ENCODE peak calls at places on chromosomes 16 and 17, in seven cellular contexts. D is A549, J is BE2C, S is cardiac fibroblast, L is lower lobe of right lung, H is fibroblast of lung, F is GM12864. W is an unnamed sample.

GRCh38 chr16:71727545-71728324 is 3.2 kb upstream of the PHLPP2 start:
- DNase-seq in F (peak), L (no peak), J (no peak), D (no peak), H (no peak), S (no peak), W (no peak)

GRCh38 chr17:68431661-68432071 is 25.6 kb downstream of the WIPI1 start:
- DNase-seq in J (peak), L (no peak), H (peak), D (peak), S (peak), F (no peak), W (no peak)

GRCh38 chr16:73216932-73217331 is 169.0 kb upstream of the ZFHX3 start:
- DNase-seq in L (no peak), J (no peak), D (no peak), F (no peak), S (peak), H (no peak), W (no peak)

GRCh38 chr16:3214904-3215600 is 19.9 kb downstream of the ZNF200 start:
- DNase-seq in S (no peak), H (no peak), D (no peak), L (no peak), J (no peak), F (no peak), W (no peak)

GRCh38 chr17:2023692-2024571 is 1.2 kb downstream of the RTN4RL1 start:
- DNase-seq in F (no peak), D (peak), L (peak), H (peak), J (no peak), S (peak), W (no peak)

GRCh38 chr17:48641541-48642058 is 15.4 kb upstream of the HOXB9 start:
- DNase-seq in L (no peak), H (no peak), S (no peak), F (no peak), J (no peak), D (no peak), W (no peak)

GRCh38 chr17:64183815-64184397 is 54.0 kb upstream of the ERN1 start:
- DNase-seq in H (peak), D (no peak), F (no peak), L (no peak), J (no peak), S (peak), W (no peak)

GRCh38 chr16:66358231-66358630 is 8.3 kb upstream of the CDH5 start:
- DNase-seq in L (no peak), F (no peak), D (no peak), J (no peak), S (no peak), H (no peak), W (no peak)

GRCh38 chr17:58414596-58414997 is 2.7 kb downstream of the RNF43 start:
- DNase-seq in F (no peak), H (no peak), L (no peak), D (no peak), S (no peak), J (no peak), W (no peak)

GRCh38 chr16:57810197-57811024 is 8.1 kb upstream of the KIFC3 start:
- DNase-seq in D (peak), J (no peak), F (peak), L (peak), H (peak), S (peak), W (peak)

GRCh38 chr16:27387724-27388123 is 14.2 kb upstream of the IL21R start:
- DNase-seq in J (no peak), D (no peak), S (peak), F (no peak), H (no peak), L (no peak), W (no peak)

GRCh38 chr17:41771389-41772206 is 14.9 kb downstream of the JUP start:
- DNase-seq in J (no peak), L (no peak), H (no peak), D (no peak), S (no peak), F (no peak), W (no peak)

GRCh38 chr16:81821422-81822128 is 42.5 kb downstream of the PLCG2 start:
- DNase-seq in F (peak), L (no peak), H (no peak), S (no peak), J (no peak), D (no peak), W (no peak)

GRCh38 chr17:34025179-34025551 is 229.9 kb upstream of the CCL2 start:
- DNase-seq in H (no peak), F (no peak), S (no peak), L (no peak), J (no peak), D (no peak), W (no peak)

GRCh38 chr17:8220783-8221662 is 10.6 kb upstream of the AURKB start:
- DNase-seq in F (peak), D (peak), J (peak), S (peak), H (peak), L (peak), W (peak)

GRCh38 chr17:61862105-61862574 is 1.2 kb downstream of the BRIP1 start:
- DNase-seq in L (no peak), H (peak), F (no peak), J (no peak), D (no peak), S (peak), W (no peak)

GRCh38 chr17:72602517-72603345 is 481.9 kb downstream of the SOX9 start:
- DNase-seq in S (peak), H (peak), F (no peak), L (peak), D (peak), J (no peak), W (peak)

GRCh38 chr17:4577386-4577993 is 6.8 kb upstream of the SMTNL2 start:
- DNase-seq in S (no peak), F (no peak), L (no peak), J (no peak), D (no peak), H (no peak), W (no peak)

GRCh38 chr17:37614391-37614790 is 5.2 kb upstream of the SYNRG start:
- DNase-seq in H (peak), D (no peak), F (no peak), L (no peak), J (no peak), S (peak), W (peak)

GRCh38 chr17:31314788-31315105 is 893 bp upstream of the EVI2B start:
- DNase-seq in F (no peak), J (no peak), H (no peak), D (no peak), L (no peak), S (no peak), W (no peak)

GRCh38 chr17:31318298-31319190 is 2.9 kb downstream of the EVI2A start:
- DNase-seq in L (no peak), S (peak), H (peak), D (no peak), F (peak), J (no peak), W (no peak)

GRCh38 chr17:31310260-31310659 is 3.6 kb downstream of the EVI2B start:
- DNase-seq in S (no peak), J (no peak), F (no peak), H (no peak), L (no peak), D (no peak), W (no peak)

GRCh38 chr17:31310877-31311276 is 3.0 kb downstream of the EVI2B start:
- DNase-seq in H (no peak), S (no peak), D (no peak), F (peak), L (no peak), J (no peak), W (no peak)

DNA sequence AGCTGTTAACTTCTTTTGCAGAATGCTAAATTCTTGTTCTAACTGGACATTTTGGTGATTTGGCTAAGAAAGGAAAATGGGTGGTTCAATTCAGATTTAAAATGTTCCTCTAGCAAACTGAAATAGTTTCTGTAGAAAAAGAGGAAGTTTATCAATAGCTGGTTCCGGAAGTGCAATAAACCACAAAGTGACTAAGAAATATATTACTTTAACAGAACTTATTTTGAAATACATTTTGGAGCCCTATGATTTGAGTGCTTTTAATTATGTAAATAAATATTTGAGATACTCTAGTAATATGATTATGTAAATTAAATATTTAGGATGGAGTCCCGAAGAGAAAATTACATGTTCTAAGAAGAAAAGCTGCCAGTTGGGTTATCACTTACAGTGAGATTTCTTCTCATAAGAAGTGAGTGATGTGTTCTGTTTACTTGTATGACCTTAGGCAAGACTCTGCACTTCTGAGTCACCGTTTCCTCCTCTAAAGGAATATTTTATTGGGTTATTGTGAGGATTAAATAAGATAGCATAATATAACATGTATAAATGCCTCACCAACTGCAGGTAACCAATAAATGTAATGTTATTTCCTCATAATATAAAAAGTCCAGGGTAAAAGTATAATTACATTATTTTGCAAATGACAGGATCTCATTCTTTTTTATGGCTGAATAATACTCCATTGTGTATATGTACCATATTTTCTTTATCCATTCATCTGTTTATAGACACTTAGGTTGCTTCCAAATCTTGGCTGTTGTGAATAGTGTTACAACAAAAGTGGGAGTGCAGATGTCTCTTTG is at the start of gene EVI2B:
- DNase-seq in S (peak), L (no peak), D (no peak), H (peak), J (no peak), F (peak), W (no peak)
- H3K4me3 ChIP-seq in S (peak), L (peak), D (no peak), H (no peak), J (no peak), F (peak), W (no peak)

DNA sequence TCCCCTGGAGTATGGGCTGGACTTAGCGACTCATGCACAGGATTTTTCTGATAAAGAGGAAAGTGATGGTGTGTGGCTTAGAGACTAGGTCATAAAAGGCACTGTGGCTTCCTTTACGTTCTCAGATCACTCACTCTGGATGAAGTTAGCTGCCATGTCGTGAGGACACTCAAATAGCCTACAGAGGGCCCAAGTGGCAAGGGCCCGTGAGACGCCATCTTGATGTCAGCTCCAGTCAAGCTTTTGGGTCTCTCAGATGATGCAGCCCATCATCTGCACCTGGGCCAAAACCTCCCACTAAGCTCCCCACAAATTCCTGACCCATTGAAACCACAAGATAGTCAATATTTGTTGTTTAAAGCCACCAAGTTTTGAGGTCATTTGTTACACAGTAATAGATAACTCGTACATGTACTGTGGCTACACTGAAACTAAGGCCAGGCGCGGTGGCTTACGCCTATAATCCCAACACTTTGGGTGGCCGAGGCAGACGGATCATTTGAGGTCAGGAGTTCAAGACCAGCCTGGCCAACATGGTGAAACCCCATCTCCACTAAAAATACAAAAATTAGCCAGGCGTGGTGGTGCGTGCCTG is 14.7 kb downstream of the ST6GALNAC2 start:
- DNase-seq in L (no peak), S (no peak), J (no peak), H (no peak), F (no peak), D (no peak), W (no peak)
- H3K4me3 ChIP-seq in L (no peak), S (no peak), J (no peak), H (no peak), F (no peak), D (no peak), W (no peak)

GRCh38 chr16:50024684-50025543 is at the start of gene CNEP1R1:
- DNase-seq in L (peak), H (peak), D (peak), J (peak), F (peak), S (peak), W (peak)

GRCh38 chr16:50023626-50024025 is 1.4 kb upstream of the CNEP1R1 start:
- DNase-seq in S (no peak), F (no peak), H (no peak), D (no peak), L (no peak), J (no peak), W (no peak)

GRCh38 chr16:50024207-50024606 is 818 bp upstream of the CNEP1R1 start:
- DNase-seq in F (no peak), J (no peak), S (no peak), H (no peak), L (no peak), D (no peak), W (no peak)

GRCh38 chr16:50027829-50028228 is 2.8 kb downstream of the CNEP1R1 start:
- DNase-seq in H (no peak), J (no peak), D (no peak), L (no peak), F (no peak), S (no peak), W (no peak)

GRCh38 chr16:50025544-50025931 is 513 bp downstream of the CNEP1R1 start:
- DNase-seq in S (peak), H (no peak), D (peak), L (no peak), F (no peak), J (no peak), W (no peak)
- H3K4me3 ChIP-seq in S (peak), H (peak), D (peak), L (peak), F (peak), J (peak), W (peak)

GRCh38 chr17:79920751-79921410 is 81.6 kb upstream of the CBX4 start:
- DNase-seq in D (no peak), F (no peak), S (no peak), L (no peak), J (no peak), H (no peak), W (no peak)

GRCh38 chr17:79922161-79922569 is 82.9 kb upstream of the CBX4 start:
- DNase-seq in F (no peak), L (no peak), D (no peak), H (no peak), S (no peak), J (no peak), W (no peak)

GRCh38 chr17:79922798-79923197 is 83.6 kb upstream of the CBX4 start:
- DNase-seq in J (no peak), F (no peak), D (no peak), S (no peak), L (no peak), H (no peak), W (no peak)

GRCh38 chr17:79919862-79920720 is 80.9 kb upstream of the CBX4 start:
- DNase-seq in D (no peak), H (no peak), S (no peak), F (no peak), J (no peak), L (peak), W (no peak)

GRCh38 chr17:79921411-79922160 is 82.3 kb upstream of the CBX4 start:
- DNase-seq in J (no peak), H (no peak), D (no peak), L (no peak), F (no peak), S (no peak), W (no peak)
- H3K4me3 ChIP-seq in J (no peak), H (no peak), D (no peak), L (no peak), F (no peak), S (no peak), W (peak)

GRCh38 chr17:45051060-45051719 is at the start of gene DCAKD:
- DNase-seq in L (peak), F (peak), D (peak), H (peak), S (peak), J (peak), W (peak)

GRCh38 chr17:45046536-45047125 is 4.8 kb downstream of the DCAKD start:
- DNase-seq in D (peak), L (no peak), H (no peak), S (peak), J (no peak), F (no peak), W (no peak)

GRCh38 chr17:45048795-45049563 is 2.5 kb downstream of the DCAKD start:
- DNase-seq in S (no peak), J (no peak), H (no peak), D (peak), L (no peak), F (no peak), W (no peak)

GRCh38 chr17:45050680-45051059 is 762 bp downstream of the DCAKD start:
- DNase-seq in H (no peak), J (no peak), S (peak), D (peak), L (no peak), F (no peak), W (no peak)

GRCh38 chr17:45052052-45052772 is 780 bp upstream of the DCAKD start:
- DNase-seq in L (peak), H (peak), J (peak), F (no peak), S (peak), D (no peak), W (no peak)
- H3K4me3 ChIP-seq in L (peak), H (peak), J (peak), F (peak), S (peak), D (peak), W (peak)

GRCh38 chr17:79365836-79366831 is 244.7 kb downstream of the RBFOX3 start:
- DNase-seq in H (no peak), D (no peak), F (no peak), S (no peak), J (no peak), L (peak), W (no peak)
- H3K4me3 ChIP-seq in H (no peak), D (no peak), F (no peak), S (no peak), J (no peak), L (no peak), W (no peak)